ENCODE peak calls at places on chromosomes 3 and 15, in four cellular contexts. N, E, Q and A are unnamed samples.
A peak's percentile ranks its signal among the peaks of the same experiment; 100 is the strongest.

GRCh38 chr15:31227954-31228542 is 98.6 kb upstream of the KLF13 start:
- DNase-seq in Q (no peak), N (no peak), E (no peak), A (no peak)

GRCh38 chr15:71413419-71413818 is 298.1 kb downstream of the THSD4 start:
- DNase-seq in E (no peak), Q (no peak), N (no peak), A (no peak)

GRCh38 chr15:66290518-66290917 is 2.9 kb upstream of the DIS3L start:
- DNase-seq in Q (no peak), N (no peak), E (no peak), A (no peak)

GRCh38 chr3:101827211-101828174 is 21.8 kb upstream of the NFKBIZ start:
- DNase-seq in Q (peak; percentile 18), E (peak; percentile 83), N (peak; percentile 81), A (peak; percentile 73)

GRCh38 chr3:42130329-42131070 is 39.3 kb downstream of the TRAK1 start:
- DNase-seq in N (no peak), Q (no peak), E (no peak), A (no peak)

GRCh38 chr15:39459538-39459937 is 121.3 kb upstream of the THBS1 start:
- DNase-seq in Q (no peak), N (no peak), E (no peak), A (no peak)

GRCh38 chr15:71651750-71652186 is 158.6 kb upstream of the NR2E3 start:
- DNase-seq in N (no peak), E (no peak), Q (no peak), A (peak; percentile 56)

GRCh38 chr15:38612159-38612863 is 47.7 kb upstream of the RASGRP1 start:
- DNase-seq in Q (no peak), E (no peak), N (no peak), A (no peak)

GRCh38 chr3:13018039-13018431 is 55.2 kb downstream of the IQSEC1 start:
- DNase-seq in E (no peak), N (peak; percentile 59), Q (no peak), A (peak; percentile 52)

GRCh38 chr3:172158741-172159140 is 119.4 kb downstream of the FNDC3B start:
- DNase-seq in N (no peak), Q (no peak), E (no peak), A (no peak)

GRCh38 chr3:63951901-63952594 is 39.9 kb upstream of the SCAANT1 start:
- DNase-seq in N (no peak), E (no peak), Q (no peak), A (no peak)

GRCh38 chr3:110234831-110235230 is 836.8 kb upstream of the NECTIN3 start:
- DNase-seq in Q (no peak), E (no peak), N (no peak), A (no peak)

GRCh38 chr15:71079208-71080044 is 35.8 kb upstream of the THSD4 start:
- DNase-seq in N (peak; percentile 51), Q (no peak), E (no peak), A (no peak)

GRCh38 chr3:12451960-12452359 is 32.3 kb upstream of the TSEN2 start:
- DNase-seq in E (no peak), N (no peak), Q (no peak), A (no peak)

GRCh38 chr3:99562990-99563607 is 75.3 kb upstream of the COL8A1 start:
- DNase-seq in Q (no peak), N (no peak), E (no peak), A (no peak)

GRCh38 chr15:74937602-74938371 is at the start of gene COX5A:
- DNase-seq in N (peak; percentile 95), E (peak; percentile 78), Q (peak; percentile 78), A (peak; percentile 94)

GRCh38 chr15:77982127-77982490 is 95.4 kb downstream of the TBC1D2B start:
- DNase-seq in Q (no peak), N (no peak), E (no peak), A (no peak)

GRCh38 chr3:119318871-119319270 is 24.7 kb downstream of the ARHGAP31 start:
- DNase-seq in N (no peak), Q (no peak), E (no peak), A (no peak)

GRCh38 chr15:79371581-79371980 is 60.6 kb upstream of the MINAR1 start:
- DNase-seq in N (no peak), Q (no peak), E (no peak), A (no peak)

GRCh38 chr15:92949604-92950249 is 49.6 kb downstream of the CHD2 start:
- DNase-seq in N (no peak), Q (no peak), E (no peak), A (no peak)

GRCh38 chr3:9151240-9151639 is 98.2 kb downstream of the SRGAP3 start:
- DNase-seq in N (no peak), E (no peak), Q (no peak), A (no peak)

GRCh38 chr3:129615751-129616281 is 9.3 kb upstream of the PLXND1 start:
- DNase-seq in N (no peak), E (no peak), Q (no peak), A (no peak)

GRCh38 chr3:86410587-86410986 is 580.4 kb downstream of the VGLL3 start:
- DNase-seq in E (no peak), N (no peak), Q (no peak), A (no peak)

GRCh38 chr3:43919067-43919466 is 228.3 kb downstream of the ABHD5 start:
- DNase-seq in N (no peak), E (no peak), Q (no peak), A (no peak)

GRCh38 chr15:25725758-25726157 is 137.4 kb downstream of the ATP10A start:
- DNase-seq in N (no peak), Q (no peak), E (no peak), A (peak; percentile 29)

GRCh38 chr3:105618561-105618960 is 250.3 kb downstream of the CBLB start:
- DNase-seq in Q (no peak), N (no peak), E (no peak), A (no peak)

GRCh38 chr3:194880940-194881925 is 195.6 kb downstream of the FAM43A start:
- DNase-seq in Q (no peak), N (no peak), E (no peak), A (peak; percentile 25)

GRCh38 chr15:66653398-66653797 is 48.6 kb upstream of the SMAD6 start:
- DNase-seq in Q (no peak), N (no peak), E (no peak), A (no peak)

GRCh38 chr3:119628816-119629445 is 31.2 kb downstream of the PLA1A start:
- DNase-seq in N (no peak), E (no peak), Q (no peak), A (no peak)

GRCh38 chr15:34818531-34818930 is 23.2 kb upstream of the ACTC1 start:
- DNase-seq in Q (no peak), N (no peak), E (no peak), A (no peak)

GRCh38 chr3:114108137-114108536 is 51.6 kb downstream of the QTRT2 start:
- DNase-seq in N (no peak), Q (no peak), E (no peak), A (no peak)

GRCh38 chr15:33126559-33127290 is 67.8 kb downstream of the FMN1 start:
- DNase-seq in Q (no peak), N (peak; percentile 73), E (peak; percentile 40), A (no peak)

GRCh38 chr15:57216288-57216687 is 160.0 kb upstream of the CGNL1 start:
- DNase-seq in N (no peak), E (no peak), Q (no peak), A (no peak)

GRCh38 chr15:67251318-67251717 is 3.1 kb downstream of the AAGAB start:
- DNase-seq in N (no peak), E (no peak), Q (no peak), A (no peak)